ENCODE peak calls at places on chromosome 11, in six cellular contexts. C, B, Q, G, W and H are unnamed samples.

GRCh38 chr11:10747733-10748132 is 3.3 kb upstream of the CTR9 start:
- DNase-seq in W (no peak), C (no peak), B (no peak), Q (no peak), G (no peak), H (no peak)

GRCh38 chr11:118658372-118659313 is 20.8 kb downstream of the TREH start:
- DNase-seq in G (no peak), Q (no peak), B (no peak), C (no peak), W (no peak), H (no peak)

GRCh38 chr11:68040121-68040956 is 1.5 kb downstream of the TCIRG1 start:
- DNase-seq in G (no peak), B (no peak), Q (peak; percentile 41), W (peak; percentile 88), C (peak; percentile 63), H (no peak)

GRCh38 chr11:48020092-48020755 is 39.9 kb downstream of the PTPRJ start:
- DNase-seq in Q (no peak), C (no peak), B (no peak), W (peak; percentile 41), G (peak; percentile 19), H (no peak)

GRCh38 chr11:129251067-129251466 is 58.9 kb upstream of the ARHGAP32 start:
- DNase-seq in G (no peak), C (no peak), Q (no peak), W (no peak), B (no peak), H (no peak)

GRCh38 chr11:133661867-133662266 is 129.6 kb upstream of the OPCML start:
- DNase-seq in Q (no peak), C (no peak), W (no peak), B (no peak), G (no peak), H (no peak)

GRCh38 chr11:68076371-68077042 is 37.7 kb downstream of the TCIRG1 start:
- DNase-seq in G (no peak), B (no peak), W (no peak), C (no peak), Q (no peak), H (no peak)

GRCh38 chr11:104968365-104968855 is at the start of gene CASP4:
- DNase-seq in B (peak; percentile 82), Q (no peak), C (peak; percentile 51), W (no peak), G (no peak), H (no peak)

GRCh38 chr11:61332266-61332822 is 561 bp downstream of the DDB1 start:
- DNase-seq in Q (no peak), W (no peak), C (peak; percentile 6), G (no peak), B (no peak), H (no peak)

GRCh38 chr11:59358595-59358994 is at the start of gene OR5AN1:
- DNase-seq in B (no peak), G (no peak), W (no peak), C (no peak), Q (no peak), H (no peak)

GRCh38 chr11:70205049-70205725 is 2.1 kb downstream of the FADD start:
- DNase-seq in B (no peak), C (no peak), G (no peak), W (no peak), Q (no peak), H (no peak)

GRCh38 chr11:111335124-111335535 is 36.8 kb downstream of the POU2AF3 start:
- DNase-seq in G (no peak), B (no peak), Q (no peak), C (no peak), W (no peak), H (no peak)

GRCh38 chr11:84564180-84564866 is 1062.8 kb downstream of the DLG2 start:
- DNase-seq in W (no peak), G (no peak), B (peak; percentile 66), C (no peak), Q (no peak), H (no peak)

GRCh38 chr11:119684361-119685072 is 44.5 kb downstream of the NECTIN1 start:
- DNase-seq in Q (no peak), G (no peak), B (no peak), C (no peak), W (no peak), H (no peak)

GRCh38 chr11:72595292-72595684 is 78.9 kb downstream of the PDE2A start:
- DNase-seq in Q (no peak), G (no peak), W (no peak), C (no peak), B (no peak), H (no peak)

GRCh38 chr11:115047631-115048030 is 369.3 kb downstream of the NXPE2 start:
- DNase-seq in W (no peak), G (no peak), Q (no peak), B (no peak), C (no peak), H (no peak)

GRCh38 chr11:117524784-117525183 is 197.1 kb downstream of the CEP164 start:
- DNase-seq in W (no peak), Q (no peak), G (no peak), B (no peak), C (no peak), H (no peak)

GRCh38 chr11:60868682-60869450 is 1.5 kb downstream of the ZP1 start:
- DNase-seq in Q (no peak), G (no peak), C (no peak), W (no peak), B (no peak), H (no peak)

GRCh38 chr11:67302571-67303131 is 679 bp upstream of the SSH3 start:
- DNase-seq in B (peak; percentile 70), G (no peak), W (no peak), Q (no peak), C (no peak), H (no peak)

GRCh38 chr11:561148-562003 is 606 bp downstream of the RASSF7 start:
- DNase-seq in C (no peak), B (peak; percentile 90), G (no peak), W (no peak), Q (no peak), H (no peak)

GRCh38 chr11:61018059-61018458 is 46.6 kb downstream of the CD6 start:
- DNase-seq in W (no peak), B (no peak), C (no peak), G (no peak), Q (no peak), H (no peak)

GRCh38 chr11:16252373-16252772 is 104.0 kb downstream of the SOX6 start:
- DNase-seq in G (no peak), C (no peak), W (no peak), B (no peak), Q (no peak), H (no peak)

GRCh38 chr11:41201156-41201555 is 258.3 kb downstream of the LRRC4C start:
- DNase-seq in G (no peak), W (peak; percentile 5), B (peak; percentile 41), Q (peak; percentile 40), C (no peak), H (no peak)

GRCh38 chr11:24900524-24900923 is 403.7 kb downstream of the LUZP2 start:
- DNase-seq in Q (no peak), W (no peak), C (no peak), B (no peak), G (no peak), H (no peak)

GRCh38 chr11:25566298-25567200 is 765.4 kb upstream of the ANO3 start:
- DNase-seq in W (no peak), Q (no peak), C (no peak), G (no peak), B (no peak), H (no peak)

GRCh38 chr11:47914743-47915142 is 65.6 kb upstream of the PTPRJ start:
- DNase-seq in Q (peak; percentile 41), C (no peak), B (no peak), W (no peak), G (no peak), H (no peak)

GRCh38 chr11:1297576-1298473 is 11.6 kb downstream of the TOLLIP start:
- DNase-seq in W (no peak), C (no peak), G (no peak), B (no peak), Q (no peak), H (no peak)

GRCh38 chr11:106461148-106461547 is 383.7 kb downstream of the AASDHPPT start:
- DNase-seq in C (no peak), B (no peak), G (no peak), Q (no peak), W (no peak), H (no peak)

GRCh38 chr11:47971501-47971900 is 8.9 kb upstream of the PTPRJ start:
- DNase-seq in B (no peak), W (no peak), Q (no peak), C (no peak), G (no peak), H (no peak)

GRCh38 chr11:1296287-1296686 is 13.1 kb downstream of the TOLLIP start:
- DNase-seq in C (no peak), W (no peak), B (no peak), Q (no peak), G (no peak), H (no peak)